ENCODE peak calls at places on chromosomes 5 and 9, in four cellular contexts. J, M, E and K are unnamed samples.

GRCh38 chr9:133768371-133768858 is 30.3 kb upstream of the SARDH start:
- DNase-seq in J (no peak), M (no peak), E (no peak), K (no peak)

GRCh38 chr9:114810614-114811013 is 4.8 kb upstream of the TNFSF15 start:
- DNase-seq in J (no peak), M (no peak), E (no peak), K (no peak)

GRCh38 chr9:70412678-70413426 is 1.6 kb downstream of the KLF9 start:
- DNase-seq in J (peak), M (peak), E (peak), K (no peak)

GRCh38 chr9:27945386-27945785 is 372.1 kb upstream of the C9orf72 start:
- DNase-seq in J (peak), M (no peak), E (no peak), K (no peak)

GRCh38 chr9:137426018-137426681 is 3.0 kb downstream of the NOXA1 start:
- DNase-seq in J (no peak), M (no peak), E (peak), K (no peak)

GRCh38 chr9:20205821-20206220 is 416.5 kb downstream of the MLLT3 start:
- DNase-seq in J (no peak), M (no peak), E (no peak), K (no peak)

GRCh38 chr9:131700076-131700475 is 39.8 kb downstream of the RAPGEF1 start:
- DNase-seq in J (no peak), M (no peak), E (no peak), K (no peak)

GRCh38 chr9:110321055-110321454 is 16.6 kb downstream of the TXNDC8 start:
- DNase-seq in J (no peak), M (no peak), E (no peak), K (no peak)

GRCh38 chr9:2720179-2720654 is 2.9 kb downstream of the KCNV2 start:
- DNase-seq in J (no peak), M (no peak), E (no peak), K (no peak)

GRCh38 chr5:52727568-52727967 is 60.1 kb upstream of the ITGA1 start:
- DNase-seq in J (peak), M (no peak), E (no peak), K (no peak)

GRCh38 chr5:151002681-151003502 is 17.5 kb upstream of the GPX3 start:
- DNase-seq in J (no peak), M (no peak), E (no peak), K (no peak)

GRCh38 chr5:109823597-109823996 is 133.9 kb downstream of the MAN2A1 start:
- DNase-seq in J (peak), M (no peak), E (no peak), K (no peak)

GRCh38 chr5:154521756-154522155 is 43.7 kb upstream of the HAND1 start:
- DNase-seq in J (no peak), M (no peak), E (no peak), K (no peak)

GRCh38 chr5:158516521-158516920 is 583.2 kb downstream of the EBF1 start:
- DNase-seq in J (no peak), M (no peak), E (no peak), K (no peak)

GRCh38 chr5:34674226-34674625 is 18.1 kb downstream of the RAI14 start:
- DNase-seq in J (peak), M (no peak), E (no peak), K (no peak)

GRCh38 chr5:5886812-5887486 is 464.5 kb downstream of the ICE1 start:
- DNase-seq in J (no peak), M (no peak), E (peak), K (no peak)

GRCh38 chr9:35757527-35758275 is 3.6 kb upstream of the MSMP start:
- DNase-seq in J (no peak), M (no peak), E (no peak), K (no peak)

GRCh38 chr5:150184990-150185952 is 4.6 kb upstream of the SLC6A7 start:
- DNase-seq in J (no peak), M (no peak), E (no peak), K (no peak)

GRCh38 chr9:134405527-134405926 is 79.3 kb downstream of the RXRA start:
- DNase-seq in J (no peak), M (peak), E (peak), K (no peak)

GRCh38 chr5:56715996-56716395 is 99.4 kb upstream of the MAP3K1 start:
- DNase-seq in J (no peak), M (no peak), E (no peak), K (no peak)

GRCh38 chr5:125326114-125326513 is 579.7 kb upstream of the ZNF608 start:
- DNase-seq in J (peak), M (no peak), E (no peak), K (no peak)

GRCh38 chr9:114279693-114280092 is 43.2 kb upstream of the ORM1 start:
- DNase-seq in J (no peak), M (no peak), E (no peak), K (no peak)

GRCh38 chr5:91206103-91206502 is 177.0 kb downstream of the ARRDC3 start:
- DNase-seq in J (no peak), M (no peak), E (no peak), K (no peak)

GRCh38 chr5:15440434-15440833 is 59.5 kb upstream of the FBXL7 start:
- DNase-seq in J (no peak), M (no peak), E (no peak), K (no peak)

GRCh38 chr5:160787247-160787646 is 64.8 kb downstream of the ATP10B start:
- DNase-seq in J (no peak), M (no peak), E (no peak), K (no peak)

GRCh38 chr5:132254321-132254977 is 3.0 kb upstream of the PDLIM4 start:
- DNase-seq in J (no peak), M (no peak), E (no peak), K (no peak)

GRCh38 chr9:6873862-6874261 is 116.1 kb downstream of the KDM4C start:
- DNase-seq in J (peak), M (no peak), E (no peak), K (no peak)

GRCh38 chr5:32201140-32201539 is 27.0 kb upstream of the GOLPH3 start:
- DNase-seq in J (no peak), M (no peak), E (no peak), K (no peak)

GRCh38 chr5:162227075-162227474 is 159.5 kb downstream of the GABRG2 start:
- DNase-seq in J (no peak), M (no peak), E (no peak), K (no peak)

GRCh38 chr5:156460496-156460895 is 133.5 kb downstream of the SGCD start:
- DNase-seq in J (no peak), M (no peak), E (no peak), K (no peak)

GRCh38 chr9:92648447-92649406 is 21.2 kb downstream of the IPPK start:
- DNase-seq in J (no peak), M (no peak), E (no peak), K (no peak)

GRCh38 chr5:169009171-169009570 is 291.8 kb downstream of the SLIT3 start:
- DNase-seq in J (no peak), M (no peak), E (no peak), K (no peak)

GRCh38 chr5:102971693-102972293 is 148.1 kb downstream of the GIN1 start:
- DNase-seq in J (no peak), M (no peak), E (no peak), K (no peak)

GRCh38 chr5:3216386-3216785 is 379.2 kb upstream of the IRX1 start:
- DNase-seq in J (no peak), M (no peak), E (no peak), K (no peak)

GRCh38 chr5:116482394-116482793 is 92.2 kb downstream of the SEMA6A start:
- DNase-seq in J (peak), M (no peak), E (no peak), K (no peak)

GRCh38 chr5:157271740-157272271 is 5.9 kb downstream of the CYFIP2 start:
- DNase-seq in J (no peak), M (peak), E (peak), K (peak)

GRCh38 chr9:109475526-109475925 is 22.6 kb downstream of the PTPN3 start:
- DNase-seq in J (no peak), M (no peak), E (no peak), K (no peak)

GRCh38 chr5:166720026-166720425 is 1571.4 kb upstream of the WWC1 start:
- DNase-seq in J (no peak), M (no peak), E (no peak), K (no peak)
- TF ChIP-seq CTCF in J (no peak), M (no peak), E (no peak), K (no peak)

DNA sequence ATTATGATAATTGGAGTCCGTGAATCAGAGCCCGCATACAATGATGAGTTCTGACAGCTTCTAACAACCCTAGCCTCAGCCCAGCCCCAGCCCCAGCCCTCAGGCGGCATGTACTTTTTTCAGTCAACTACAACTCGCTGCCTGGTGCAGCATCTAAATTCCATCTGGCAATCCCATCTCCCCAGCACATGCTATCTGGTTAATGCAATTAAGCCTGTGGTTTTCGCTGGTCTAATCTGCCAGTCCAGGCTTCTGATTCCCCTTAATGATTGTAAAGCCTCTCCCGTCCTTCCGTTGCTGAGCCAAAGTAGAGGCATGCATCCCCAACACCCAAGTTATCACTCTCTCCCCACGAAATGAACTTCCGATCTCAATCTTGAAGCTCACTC is 903 bp downstream of the ELAVL2 start:
- DNase-seq in J (no peak), M (no peak), E (no peak), K (no peak)
- H3K4me3 ChIP-seq in J (peak), M (no peak), E (no peak), K (no peak)

GRCh38 chr5:142797420-142797819 is 27.2 kb downstream of the ARHGAP26 start:
- DNase-seq in J (no peak), M (no peak), E (no peak), K (no peak)
- TF ChIP-seq CTCF in J (no peak), M (no peak), E (no peak), K (peak)

GRCh38 chr9:108057421-108058136 is 568.0 kb upstream of the KLF4 start:
- DNase-seq in J (peak), M (no peak), E (no peak), K (no peak)
- H3K4me3 ChIP-seq in J (no peak), M (no peak), E (no peak), K (no peak)

GRCh38 chr5:173319610-173320100 is 8.6 kb downstream of the STC2 start:
- DNase-seq in J (no peak), M (no peak), E (no peak), K (no peak)

GRCh38 chr5:173321886-173322285 is 6.3 kb downstream of the STC2 start:
- DNase-seq in J (no peak), M (no peak), E (no peak), K (no peak)

GRCh38 chr5:173318338-173318737 is 9.9 kb downstream of the STC2 start:
- DNase-seq in J (no peak), M (no peak), E (no peak), K (no peak)

GRCh38 chr5:173318881-173319609 is 9.2 kb downstream of the STC2 start:
- DNase-seq in J (no peak), M (no peak), E (no peak), K (no peak)

DNA sequence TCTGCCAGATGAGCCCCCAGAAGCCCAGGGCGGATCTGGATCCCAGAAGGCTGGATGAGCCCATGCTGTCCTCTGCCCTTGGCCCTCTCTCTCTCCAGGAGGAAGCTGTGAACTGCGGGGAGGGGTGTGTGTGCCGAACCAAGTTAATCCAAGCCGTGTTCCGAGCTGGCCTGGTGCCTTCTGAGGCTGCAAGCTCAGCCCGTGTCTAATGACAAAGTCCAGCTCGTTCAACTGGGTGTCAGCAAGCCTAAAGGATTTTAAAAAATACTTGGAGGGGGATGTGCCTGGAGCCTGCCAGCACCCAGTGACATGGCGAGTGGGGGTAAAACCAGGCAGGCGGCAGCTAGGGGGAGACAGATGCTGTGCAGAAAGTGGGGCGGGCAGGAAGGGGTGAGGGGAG is 8.0 kb downstream of the STC2 start:
- DNase-seq in J (no peak), M (no peak), E (no peak), K (no peak)
- TF ChIP-seq CTCF in J (peak), M (no peak), E (peak), K (no peak)

GRCh38 chr9:34381323-34381722 is 4.6 kb upstream of the MYORG start:
- DNase-seq in J (no peak), M (no peak), E (no peak), K (no peak)
- H3K4me3 ChIP-seq in J (peak), M (no peak), E (no peak), K (no peak)

GRCh38 chr5:143644751-143645150 is 167.2 kb upstream of the HMHB1 start:
- DNase-seq in J (no peak), M (no peak), E (no peak), K (no peak)
- TF ChIP-seq CTCF in J (no peak), M (no peak), E (no peak), K (no peak)